ENCODE peak calls at places on chromosomes 2 and 18, in ten cellular contexts. P, F, C, L, V, E, U, I, R and J are unnamed samples.

GRCh38 chr2:239001794-239002193 is 153.9 kb downstream of the TWIST2 start:
- DNase-seq in P (no peak), F (no peak), C (no peak), L (no peak), V (no peak), E (no peak), U (no peak), I (no peak), R (no peak), J (no peak)

GRCh38 chr2:124323321-124323720 is 298.2 kb downstream of the CNTNAP5 start:
- DNase-seq in P (no peak), F (no peak), C (no peak), L (no peak), V (no peak), E (peak; percentile 24), U (no peak), I (no peak), R (no peak), J (no peak)

GRCh38 chr2:60116167-60116870 is 437.1 kb downstream of the BCL11A start:
- DNase-seq in P (peak; percentile 18), F (no peak), C (no peak), L (no peak), V (no peak), E (no peak), U (no peak), I (no peak), R (no peak), J (no peak)

GRCh38 chr2:27863146-27863545 is 27.0 kb downstream of the RBKS start:
- DNase-seq in P (no peak), F (no peak), C (no peak), L (no peak), V (no peak), E (no peak), U (no peak), I (peak; percentile 54), R (no peak), J (no peak)

GRCh38 chr2:62398295-62398855 is 107.6 kb downstream of the TMEM17 start:
- DNase-seq in P (no peak), F (no peak), C (no peak), L (no peak), V (peak; percentile 34), E (no peak), U (peak; percentile 23), I (no peak), R (peak; percentile 46), J (no peak)

GRCh38 chr2:23238011-23238657 is 146.8 kb upstream of the KLHL29 start:
- DNase-seq in P (no peak), F (no peak), C (no peak), L (no peak), V (no peak), E (no peak), U (no peak), I (no peak), R (no peak), J (no peak)

GRCh38 chr2:62383843-62384242 is 122.2 kb downstream of the TMEM17 start:
- DNase-seq in P (no peak), F (no peak), C (no peak), L (peak; percentile 17), V (no peak), E (peak; percentile 14), U (no peak), I (no peak), R (no peak), J (no peak)

GRCh38 chr2:25411281-25411680 is 69.6 kb upstream of the DNMT3A start:
- DNase-seq in P (no peak), F (no peak), C (no peak), L (no peak), V (no peak), E (no peak), U (no peak), I (no peak), R (no peak), J (no peak)

GRCh38 chr2:164710252-164710633 is 89.0 kb upstream of the GRB14 start:
- DNase-seq in P (no peak), F (no peak), C (no peak), L (no peak), V (no peak), E (peak; percentile 14), U (no peak), I (no peak), R (no peak), J (no peak)

GRCh38 chr2:69306612-69306896 is 80.5 kb downstream of the GFPT1 start:
- DNase-seq in P (no peak), F (no peak), C (no peak), L (no peak), V (no peak), E (no peak), U (no peak), I (no peak), R (no peak), J (no peak)

GRCh38 chr2:46371858-46372257 is 74.7 kb downstream of the EPAS1 start:
- DNase-seq in P (no peak), F (no peak), C (no peak), L (no peak), V (no peak), E (no peak), U (no peak), I (no peak), R (no peak), J (no peak)

GRCh38 chr2:128622916-128623620 is 304.4 kb upstream of the HS6ST1 start:
- DNase-seq in P (no peak), F (no peak), C (no peak), L (no peak), V (no peak), E (no peak), U (no peak), I (no peak), R (no peak), J (peak; percentile 36)

GRCh38 chr18:47595816-47596501 is 334.5 kb downstream of the SMAD2 start:
- DNase-seq in P (peak; percentile 85), F (no peak), C (peak; percentile 13), L (peak; percentile 42), V (peak; percentile 32), E (peak; percentile 0), U (peak; percentile 28), I (no peak), R (peak; percentile 72), J (no peak)

GRCh38 chr2:134431837-134432437 is 178.1 kb downstream of the MGAT5 start:
- DNase-seq in P (peak; percentile 49), F (no peak), C (peak; percentile 13), L (no peak), V (no peak), E (peak; percentile 56), U (no peak), I (no peak), R (no peak), J (no peak)

GRCh38 chr2:219266232-219266631 is 12.5 kb upstream of the TUBA4A start:
- DNase-seq in P (no peak), F (no peak), C (no peak), L (no peak), V (no peak), E (no peak), U (no peak), I (no peak), R (no peak), J (no peak)

GRCh38 chr2:219261024-219261855 is 7.5 kb upstream of the TUBA4A start:
- DNase-seq in P (no peak), F (no peak), C (no peak), L (no peak), V (no peak), E (no peak), U (no peak), I (no peak), R (no peak), J (no peak)
- TF ChIP-seq CTCF in P (no peak), F (no peak), C (no peak), L (no peak), V (no peak), E (no peak), U (no peak), I (no peak), R (no peak), J (no peak)

GRCh38 chr2:11676640-11677039 is 6.6 kb upstream of the NTSR2 start:
- DNase-seq in P (peak; percentile 35), F (no peak), C (peak; percentile 32), L (no peak), V (no peak), E (no peak), U (no peak), I (no peak), R (no peak), J (no peak)
- TF ChIP-seq CTCF in P (no peak), F (no peak), C (no peak), L (no peak), V (no peak), E (no peak), U (no peak), I (no peak), R (no peak), J (no peak)

DNA sequence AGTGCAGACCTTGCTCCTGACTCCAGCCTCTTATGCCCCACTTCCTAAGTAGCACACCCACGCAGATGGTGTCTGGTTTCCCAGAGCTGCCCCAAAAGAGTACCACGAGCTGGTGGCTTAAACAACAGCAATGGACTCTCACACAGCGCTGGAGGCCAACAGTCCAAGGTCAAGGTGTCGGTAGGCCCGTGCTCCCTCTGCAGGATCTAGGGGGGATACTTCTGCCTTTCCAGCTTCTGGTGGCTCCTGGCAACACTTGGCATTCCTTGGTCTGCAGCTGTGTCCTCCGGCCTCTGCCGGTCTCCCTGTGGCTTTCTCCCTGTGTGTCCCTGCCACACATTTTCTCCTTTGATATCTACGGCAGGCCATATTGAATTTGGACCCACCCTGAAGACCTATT is 99.0 kb downstream of the TSHZ1 start:
- DNase-seq in P (peak; percentile 19), F (no peak), C (no peak), L (no peak), V (no peak), E (no peak), U (no peak), I (no peak), R (no peak), J (no peak)
- TF ChIP-seq CTCF in P (peak; percentile 49), F (no peak), C (no peak), L (no peak), V (peak; percentile 26), E (no peak), U (no peak), I (no peak), R (no peak), J (no peak)

GRCh38 chr18:48711651-48712486 is 173.0 kb downstream of the CTIF start:
- DNase-seq in P (peak; percentile 51), F (no peak), C (peak; percentile 20), L (peak; percentile 25), V (peak; percentile 63), E (no peak), U (no peak), I (no peak), R (peak; percentile 74), J (no peak)

GRCh38 chr18:48708807-48709206 is 170.0 kb downstream of the CTIF start:
- DNase-seq in P (no peak), F (no peak), C (no peak), L (no peak), V (no peak), E (no peak), U (no peak), I (no peak), R (no peak), J (no peak)

GRCh38 chr18:48707636-48708296 is 168.9 kb downstream of the CTIF start:
- DNase-seq in P (no peak), F (no peak), C (no peak), L (no peak), V (no peak), E (no peak), U (no peak), I (no peak), R (no peak), J (no peak)

GRCh38 chr18:48706630-48707206 is 167.9 kb downstream of the CTIF start:
- DNase-seq in P (no peak), F (no peak), C (no peak), L (no peak), V (no peak), E (no peak), U (no peak), I (no peak), R (no peak), J (no peak)

GRCh38 chr18:48709371-48709770 is 170.5 kb downstream of the CTIF start:
- DNase-seq in P (peak; percentile 55), F (no peak), C (no peak), L (no peak), V (no peak), E (no peak), U (no peak), I (no peak), R (no peak), J (no peak)
- TF ChIP-seq CTCF in P (peak; percentile 26), F (no peak), C (no peak), L (no peak), V (no peak), E (no peak), U (no peak), I (no peak), R (no peak), J (no peak)